ENCODE peak calls at places on chromosomes 4 and X, in six cellular contexts. M, F, N, V, Q and Y are unnamed samples.

GRCh38 chrX:151983186-151983585 is 8.7 kb upstream of the GABRE start:
- DNase-seq in M (no peak), F (peak; percentile 27), N (no peak), V (no peak), Q (no peak), Y (no peak)

GRCh38 chr4:33060873-33061542 is 2340.8 kb downstream of the PCDH7 start:
- DNase-seq in M (peak; percentile 74), F (peak; percentile 74), N (peak; percentile 11), V (no peak), Q (peak; percentile 76), Y (peak; percentile 38)

GRCh38 chrX:31832263-31832662 is 760.4 kb upstream of the FTHL17 start:
- DNase-seq in M (no peak), F (no peak), N (no peak), V (no peak), Q (peak; percentile 35), Y (no peak)

GRCh38 chrX:93673056-93673868 is at the start of gene NAP1L3:
- DNase-seq in M (peak; percentile 94), F (peak; percentile 84), N (peak; percentile 61), V (peak; percentile 23), Q (peak; percentile 92), Y (peak; percentile 87)

GRCh38 chr4:112266823-112267222 is 18.9 kb downstream of the TIFA start:
- DNase-seq in M (peak; percentile 35), F (peak; percentile 71), N (no peak), V (no peak), Q (no peak), Y (no peak)

GRCh38 chr4:56861365-56861764 is 39.9 kb upstream of the SPINK2 start:
- DNase-seq in M (no peak), F (no peak), N (no peak), V (no peak), Q (no peak), Y (no peak)

GRCh38 chr4:67593741-67594175 is 35.2 kb downstream of the STAP1 start:
- DNase-seq in M (peak; percentile 50), F (peak; percentile 79), N (no peak), V (no peak), Q (no peak), Y (no peak)

GRCh38 chr4:108141213-108142045 is 27.3 kb downstream of the LEF1 start:
- DNase-seq in M (no peak), F (no peak), N (no peak), V (no peak), Q (peak; percentile 44), Y (no peak)

GRCh38 chr4:11232004-11232403 is 196.7 kb downstream of the HS3ST1 start:
- DNase-seq in M (no peak), F (no peak), N (no peak), V (no peak), Q (no peak), Y (no peak)

GRCh38 chr4:188976644-188977115 is 837.4 kb downstream of the TRIML1 start:
- DNase-seq in M (peak; percentile 66), F (peak; percentile 27), N (peak; percentile 6), V (no peak), Q (no peak), Y (peak; percentile 24)

GRCh38 chrX:96987228-96987627 is 103.5 kb downstream of the RPA4 start:
- DNase-seq in M (no peak), F (peak; percentile 26), N (no peak), V (no peak), Q (no peak), Y (no peak)

GRCh38 chr4:53307210-53307609 is 58.7 kb downstream of the SCFD2 start:
- DNase-seq in M (no peak), F (peak; percentile 51), N (no peak), V (no peak), Q (no peak), Y (no peak)

GRCh38 chrX:71178908-71179307 is 34.3 kb downstream of the NLGN3 start:
- DNase-seq in M (peak; percentile 75), F (peak; percentile 74), N (peak; percentile 67), V (peak; percentile 24), Q (peak; percentile 62), Y (peak; percentile 78)

GRCh38 chr4:154329268-154329858 is 162.2 kb downstream of the DCHS2 start:
- DNase-seq in M (peak; percentile 53), F (peak; percentile 68), N (peak; percentile 24), V (no peak), Q (peak; percentile 2), Y (peak; percentile 49)

GRCh38 chr4:676871-677235 is 2.5 kb downstream of the MYL5 start:
- DNase-seq in M (no peak), F (no peak), N (no peak), V (no peak), Q (no peak), Y (no peak)

GRCh38 chrX:14616876-14617275 is 87.5 kb downstream of the GLRA2 start:
- DNase-seq in M (no peak), F (peak; percentile 80), N (no peak), V (no peak), Q (no peak), Y (no peak)

GRCh38 chr4:140037353-140038030 is 116.5 kb downstream of the MAML3 start:
- DNase-seq in M (no peak), F (peak; percentile 94), N (no peak), V (no peak), Q (no peak), Y (no peak)

GRCh38 chr4:90951037-90951436 is 823.8 kb downstream of the CCSER1 start:
- DNase-seq in M (no peak), F (no peak), N (peak; percentile 20), V (no peak), Q (no peak), Y (no peak)

GRCh38 chr4:183335369-183335940 is 13.2 kb upstream of the CLDN24 start:
- DNase-seq in M (no peak), F (peak; percentile 94), N (no peak), V (no peak), Q (no peak), Y (no peak)

GRCh38 chrX:12245650-12246645 is 107.7 kb downstream of the FRMPD4 start:
- DNase-seq in M (no peak), F (peak; percentile 0), N (no peak), V (no peak), Q (no peak), Y (no peak)

GRCh38 chr4:152459326-152459725 is 76.6 kb downstream of the FBXW7 start:
- DNase-seq in M (no peak), F (no peak), N (no peak), V (no peak), Q (no peak), Y (no peak)

GRCh38 chr4:125041372-125041930 is 273.3 kb upstream of the FAT4 start:
- DNase-seq in M (no peak), F (peak; percentile 13), N (no peak), V (no peak), Q (no peak), Y (no peak)

GRCh38 chr4:126533176-126533575 is 1099.6 kb upstream of the INTU start:
- DNase-seq in M (no peak), F (peak; percentile 2), N (no peak), V (no peak), Q (no peak), Y (no peak)

GRCh38 chrX:93874554-93874953 is 200.5 kb downstream of the FAM133A start:
- DNase-seq in M (peak; percentile 16), F (peak; percentile 20), N (peak; percentile 17), V (no peak), Q (peak; percentile 15), Y (peak; percentile 29)

GRCh38 chr4:140150636-140150885 is 3.4 kb downstream of the MAML3 start:
- DNase-seq in M (no peak), F (no peak), N (no peak), V (no peak), Q (no peak), Y (no peak)

GRCh38 chr4:3303840-3304715 is 11.3 kb downstream of the RGS12 start:
- DNase-seq in M (no peak), F (no peak), N (peak; percentile 34), V (no peak), Q (no peak), Y (peak; percentile 28)

GRCh38 chrX:39336709-39337294 is 535.5 kb downstream of the MID1IP1 start:
- DNase-seq in M (no peak), F (peak; percentile 0), N (no peak), V (no peak), Q (no peak), Y (no peak)

GRCh38 chr4:85573270-85573669 is 98.3 kb downstream of the ARHGAP24 start:
- DNase-seq in M (no peak), F (peak; percentile 21), N (no peak), V (no peak), Q (no peak), Y (no peak)

GRCh38 chr4:20639346-20639745 is 60.9 kb upstream of the PACRGL start:
- DNase-seq in M (no peak), F (no peak), N (no peak), V (no peak), Q (no peak), Y (no peak)

GRCh38 chr4:15413623-15414019 is 14.2 kb upstream of the C1QTNF7 start:
- DNase-seq in M (no peak), F (no peak), N (no peak), V (no peak), Q (no peak), Y (no peak)

GRCh38 chr4:155526452-155527169 is 140.0 kb upstream of the GUCY1A1 start:
- DNase-seq in M (no peak), F (no peak), N (no peak), V (no peak), Q (no peak), Y (no peak)